ENCODE peak calls at places on chromosomes 1 and 21, in four cellular contexts. Q is NCI-H510A treated with DMSO at 0.1 percent for 48 hours, P is SW480, M is HCEC 1CT. O is an unnamed sample.

GRCh38 chr1:208654241-208654640 is 410.1 kb upstream of the PLXNA2 start:
- DNase-seq in Q (no peak), P (peak; percentile 5), M (peak; percentile 14), O (peak; percentile 34)

GRCh38 chr1:248393050-248393449 is 9.8 kb upstream of the OR2T1 start:
- DNase-seq in Q (no peak), P (no peak), M (no peak), O (no peak)

GRCh38 chr1:156372876-156373275 is 3.9 kb downstream of the RHBG start:
- DNase-seq in Q (no peak), P (no peak), M (no peak), O (no peak)

GRCh38 chr1:205199090-205199930 is 12.2 kb downstream of the DSTYK start:
- DNase-seq in Q (no peak), P (peak; percentile 20), M (no peak), O (peak; percentile 52)

GRCh38 chr1:210330279-210330866 is 1.7 kb downstream of the HHAT start:
- DNase-seq in Q (no peak), P (no peak), M (no peak), O (no peak)

GRCh38 chr1:210123924-210124589 is 108.5 kb upstream of the SERTAD4 start:
- DNase-seq in Q (no peak), P (no peak), M (peak; percentile 86), O (peak; percentile 83)

GRCh38 chr1:47192458-47193384 is 2.9 kb upstream of the PDZK1IP1 start:
- DNase-seq in Q (peak; percentile 72), P (peak; percentile 45), M (peak; percentile 46), O (peak; percentile 62)

GRCh38 chr21:28688381-28688780 is 304.3 kb downstream of the LTN1 start:
- DNase-seq in Q (no peak), P (no peak), M (no peak), O (no peak)

GRCh38 chr1:153629971-153630370 is 1.7 kb downstream of the S100A1 start:
- DNase-seq in Q (no peak), P (no peak), M (no peak), O (no peak)

GRCh38 chr1:214141486-214141885 is 139.5 kb upstream of the SMYD2 start:
- DNase-seq in Q (no peak), P (no peak), M (no peak), O (no peak)

GRCh38 chr1:39902121-39902807 is 547 bp upstream of the MYCL start:
- DNase-seq in Q (peak; percentile 100), P (peak; percentile 85), M (peak; percentile 16), O (no peak)

GRCh38 chr1:230825061-230825803 is 43.1 kb downstream of the C1orf198 start:
- DNase-seq in Q (no peak), P (peak; percentile 56), M (peak; percentile 81), O (peak; percentile 87)

GRCh38 chr1:151993734-151994496 is at the start of gene S100A10:
- DNase-seq in Q (peak; percentile 39), P (peak; percentile 96), M (peak; percentile 70), O (peak; percentile 68)

GRCh38 chr1:26471498-26472329 is 526 bp upstream of the HMGN2 start:
- DNase-seq in Q (peak; percentile 92), P (peak; percentile 79), M (peak; percentile 71), O (peak; percentile 81)

GRCh38 chr1:9128161-9128519 is 762 bp downstream of the GPR157 start:
- DNase-seq in Q (no peak), P (no peak), M (no peak), O (no peak)

GRCh38 chr1:60571811-60572210 is 498.2 kb upstream of the C1orf87 start:
- DNase-seq in Q (no peak), P (no peak), M (peak; percentile 3), O (peak; percentile 79)

GRCh38 chr1:204143276-204144041 is 8.4 kb downstream of the ETNK2 start:
- DNase-seq in Q (no peak), P (no peak), M (no peak), O (no peak)

GRCh38 chr1:1231400-1232223 is at the start of gene SDF4:
- DNase-seq in Q (peak; percentile 100), P (peak; percentile 96), M (peak; percentile 98), O (peak; percentile 95)

GRCh38 chr1:95953005-95953404 is 719.0 kb downstream of the RWDD3 start:
- DNase-seq in Q (peak; percentile 2), P (no peak), M (peak; percentile 38), O (no peak)

GRCh38 chr1:205581321-205581980 is 50.4 kb downstream of the ELK4 start:
- DNase-seq in Q (no peak), P (no peak), M (no peak), O (no peak)

GRCh38 chr1:54604572-54605370 is 18.6 kb downstream of the FAM151A start:
- DNase-seq in Q (peak; percentile 55), P (no peak), M (no peak), O (peak; percentile 36)

GRCh38 chr1:36802018-36802417 is 232.3 kb downstream of the GRIK3 start:
- DNase-seq in Q (peak; percentile 100), P (no peak), M (no peak), O (no peak)

GRCh38 chr21:41497836-41498235 is 10.1 kb downstream of the TMPRSS2 start:
- DNase-seq in Q (no peak), P (no peak), M (no peak), O (no peak)

GRCh38 chr1:14516974-14517812 is 81.3 kb upstream of the KAZN start:
- DNase-seq in Q (no peak), P (no peak), M (no peak), O (peak; percentile 96)

GRCh38 chr21:35084869-35085268 is 35.8 kb upstream of the RUNX1 start:
- DNase-seq in Q (no peak), P (peak; percentile 11), M (peak; percentile 95), O (peak; percentile 90)

GRCh38 chr1:156675715-156676311 is 1.4 kb downstream of the NES start:
- DNase-seq in Q (no peak), P (no peak), M (no peak), O (peak; percentile 93)

GRCh38 chr1:114035304-114035700 is 56.0 kb downstream of the OLFML3 start:
- DNase-seq in Q (no peak), P (no peak), M (no peak), O (no peak)

GRCh38 chr1:221683681-221684080 is 58.2 kb downstream of the DUSP10 start:
- DNase-seq in Q (no peak), P (no peak), M (no peak), O (no peak)

GRCh38 chr1:11286735-11287410 is 13.9 kb downstream of the UBIAD1 start:
- DNase-seq in Q (no peak), P (no peak), M (peak; percentile 31), O (peak; percentile 88)

GRCh38 chr1:52592637-52593323 is 9.4 kb upstream of the GPX7 start:
- DNase-seq in Q (no peak), P (no peak), M (no peak), O (no peak)

GRCh38 chr1:66356605-66357004 is 177.3 kb upstream of the SGIP1 start:
- DNase-seq in Q (no peak), P (no peak), M (no peak), O (no peak)

GRCh38 chr1:92118826-92119225 is 38.7 kb downstream of the BTBD8 start:
- DNase-seq in Q (no peak), P (no peak), M (no peak), O (peak; percentile 19)

O was measured in LHCN-M2.